ENCODE peak calls at places on chromosomes 16 and 17, in eight cellular contexts. D is spleen; M is colonic mucosa; E is heart left ventricle; R is stomach; H is CD8-positive, alpha-beta T cell; I is PC-3; F is mesendoderm. J is an unnamed sample.
A peak's percentile ranks its signal among the peaks of the same experiment; 100 is the strongest.

GRCh38 chr17:49567104-49567521 is 8.6 kb upstream of the NXPH3 start:
- DNase-seq in D (peak; percentile 70), M (no peak), E (no peak), R (no peak), H (no peak), I (no peak), F (no peak), J (no peak)

GRCh38 chr17:45131616-45132301 is 556 bp downstream of the PLCD3 start:
- DNase-seq in D (peak; percentile 89), M (peak; percentile 71), E (peak; percentile 64), R (peak; percentile 48), H (peak; percentile 30), I (peak; percentile 59), F (peak; percentile 68), J (peak; percentile 75)

GRCh38 chr16:4505356-4506153 is 29.4 kb downstream of the HMOX2 start:
- DNase-seq in D (peak; percentile 94), M (no peak), E (peak; percentile 39), R (peak; percentile 54), H (peak; percentile 68), I (no peak), F (no peak), J (no peak)

GRCh38 chr17:57955183-57955952 is at the start of gene CUEDC1:
- DNase-seq in D (peak; percentile 94), M (peak; percentile 78), E (peak; percentile 89), R (peak; percentile 84), H (peak; percentile 42), I (peak; percentile 74), F (peak; percentile 67), J (peak; percentile 91)

GRCh38 chr17:285751-286422 is 66.7 kb downstream of the RPH3AL start:
- DNase-seq in D (peak; percentile 55), M (no peak), E (peak; percentile 14), R (no peak), H (no peak), I (no peak), F (no peak), J (no peak)

GRCh38 chr16:75379339-75379738 is 54.0 kb downstream of the CFDP1 start:
- DNase-seq in D (no peak), M (no peak), E (no peak), R (no peak), H (no peak), I (no peak), F (no peak), J (no peak)

GRCh38 chr16:12961621-12962020 is 60.2 kb downstream of the SHISA9 start:
- DNase-seq in D (no peak), M (no peak), E (no peak), R (no peak), H (no peak), I (no peak), F (no peak), J (no peak)

GRCh38 chr16:79170565-79171242 is 429.8 kb downstream of the MAF start:
- DNase-seq in D (no peak), M (no peak), E (no peak), R (no peak), H (no peak), I (no peak), F (no peak), J (peak; percentile 39)

GRCh38 chr17:2336215-2337151 is at the start of gene TSR1:
- DNase-seq in D (peak; percentile 98), M (peak; percentile 93), E (peak; percentile 93), R (peak; percentile 92), H (peak; percentile 86), I (peak; percentile 85), F (peak; percentile 96), J (peak; percentile 96)

GRCh38 chr17:79951361-79952264 is 84.1 kb downstream of the TBC1D16 start:
- DNase-seq in D (no peak), M (no peak), E (peak; percentile 47), R (peak; percentile 83), H (no peak), I (no peak), F (peak; percentile 45), J (peak; percentile 90)

GRCh38 chr17:65638221-65638940 is 76.9 kb upstream of the AXIN2 start:
- DNase-seq in D (no peak), M (no peak), E (no peak), R (peak; percentile 57), H (no peak), I (no peak), F (peak; percentile 14), J (peak; percentile 51)

GRCh38 chr16:80518436-80518835 is 22.4 kb upstream of the DYNLRB2 start:
- DNase-seq in D (no peak), M (no peak), E (no peak), R (no peak), H (peak; percentile 1), I (no peak), F (peak; percentile 9), J (no peak)

GRCh38 chr16:47946077-47946476 is 209.7 kb downstream of the ABCC12 start:
- DNase-seq in D (no peak), M (no peak), E (no peak), R (no peak), H (no peak), I (no peak), F (no peak), J (no peak)

GRCh38 chr16:84898447-84898846 is 78.7 kb downstream of the CRISPLD2 start:
- DNase-seq in D (peak; percentile 68), M (no peak), E (no peak), R (no peak), H (no peak), I (peak; percentile 56), F (no peak), J (no peak)

GRCh38 chr17:44906010-44906646 is 6.9 kb upstream of the EFTUD2 start:
- DNase-seq in D (no peak), M (no peak), E (no peak), R (no peak), H (no peak), I (peak; percentile 91), F (peak; percentile 75), J (no peak)

GRCh38 chr16:4535627-4536108 is 2.9 kb downstream of the CDIP1 start:
- DNase-seq in D (no peak), M (no peak), E (no peak), R (no peak), H (no peak), I (no peak), F (no peak), J (no peak)

GRCh38 chr17:39224778-39225307 is 902 bp downstream of the STAC2 start:
- DNase-seq in D (no peak), M (no peak), E (no peak), R (no peak), H (no peak), I (no peak), F (no peak), J (no peak)

GRCh38 chr16:1972490-1972877 is 631 bp downstream of the TBL3 start:
- DNase-seq in D (no peak), M (no peak), E (no peak), R (no peak), H (no peak), I (no peak), F (peak; percentile 47), J (peak; percentile 60)

GRCh38 chr16:66576306-66576705 is 3.0 kb upstream of the CMTM2 start:
- DNase-seq in D (no peak), M (no peak), E (no peak), R (no peak), H (no peak), I (no peak), F (no peak), J (no peak)

GRCh38 chr16:70738083-70738977 is 52.5 kb upstream of the MTSS2 start:
- DNase-seq in D (no peak), M (no peak), E (peak; percentile 78), R (peak; percentile 43), H (no peak), I (peak; percentile 46), F (peak; percentile 80), J (peak; percentile 66)

GRCh38 chr17:76735006-76735405 is 2.1 kb downstream of the SRSF2 start:
- DNase-seq in D (no peak), M (no peak), E (no peak), R (no peak), H (no peak), I (peak; percentile 44), F (no peak), J (no peak)

GRCh38 chr17:40329981-40330794 is 21.2 kb downstream of the RARA start:
- DNase-seq in D (peak; percentile 90), M (no peak), E (peak; percentile 84), R (peak; percentile 76), H (no peak), I (no peak), F (no peak), J (no peak)
- H3K27ac ChIP-seq in D (peak overlapping the region; percentile 52), M (peak overlapping the region; percentile 57), E (no peak overlapping the region), R (peak overlapping the region; percentile 84), H (no peak overlapping the region), I (no peak overlapping the region), F (no peak overlapping the region), J (no peak overlapping the region)

DNA sequence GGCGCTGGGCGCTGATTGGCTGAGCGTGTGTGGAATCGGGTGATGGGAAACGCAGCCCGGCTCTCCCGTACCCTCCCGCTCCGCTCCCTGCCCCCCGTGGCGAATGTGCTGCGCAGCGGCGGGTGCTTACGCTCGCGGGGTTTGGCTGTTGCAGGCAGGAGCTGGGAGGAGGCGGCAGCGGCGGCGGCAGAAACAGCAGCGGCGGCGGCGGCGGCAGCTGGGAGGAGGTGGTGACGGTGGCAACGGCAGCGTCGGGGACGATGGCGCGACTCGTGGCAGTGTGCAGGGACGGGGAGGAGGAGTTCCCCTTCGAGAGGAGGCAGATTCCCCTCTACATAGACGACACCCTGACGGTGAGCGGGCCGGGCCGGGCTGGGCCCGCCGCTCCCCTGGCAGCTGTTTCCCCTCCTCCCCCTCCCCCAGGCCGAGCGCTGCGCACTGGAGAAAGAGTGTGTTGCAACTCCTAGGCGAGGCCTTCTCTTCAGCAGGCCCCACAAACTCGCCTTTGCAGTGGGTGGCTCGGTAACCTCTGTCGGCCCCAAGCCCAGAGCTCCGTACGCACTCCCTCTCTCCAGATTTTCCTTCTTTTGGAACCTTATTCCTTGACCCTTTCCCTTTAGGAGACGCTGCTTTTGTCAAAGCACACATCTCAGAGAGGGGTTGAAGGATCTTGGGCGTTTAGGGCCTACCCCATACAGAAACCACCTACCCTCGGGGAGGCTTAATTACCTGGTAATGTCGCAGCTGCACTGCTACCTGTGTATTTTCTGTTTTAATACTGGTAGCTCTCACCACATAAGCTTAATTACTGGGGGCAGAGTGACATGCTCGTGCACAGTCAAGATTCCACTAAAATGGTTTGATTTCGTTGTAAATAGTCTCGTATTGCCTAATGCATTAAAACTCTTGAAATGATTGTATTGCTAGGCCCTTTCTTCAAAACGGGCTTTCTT is 1.0 kb downstream of the GGNBP2 start:
- DNase-seq in D (peak; percentile 99), M (peak; percentile 97), E (peak; percentile 96), R (peak; percentile 97), H (peak; percentile 92), I (peak; percentile 93), F (peak; percentile 98), J (peak; percentile 99)
- H3K4me3 ChIP-seq in D (peak overlapping the region; percentile 94), M (peak overlapping the region; percentile 95), E (peak overlapping the region; percentile 98), R (peak overlapping the region; percentile 70), H (peak overlapping the region; percentile 66), I (peak overlapping the region; percentile 99), F (peak overlapping the region; percentile 97), J (peak overlapping the region; percentile 82)

GRCh38 chr16:53059672-53060071 is 4.9 kb downstream of the CHD9 start:
- DNase-seq in D (no peak), M (no peak), E (no peak), R (no peak), H (no peak), I (no peak), F (no peak), J (no peak)
- H3K27ac ChIP-seq in D (no peak overlapping the region), M (no peak overlapping the region), E (no peak overlapping the region), R (no peak overlapping the region), H (no peak overlapping the region), I (no peak overlapping the region), F (no peak overlapping the region), J (peak overlapping the region; percentile 61)

GRCh38 chr17:81276781-81277180 is 18.3 kb downstream of the SLC38A10 start:
- DNase-seq in D (no peak), M (no peak), E (no peak), R (no peak), H (no peak), I (no peak), F (no peak), J (no peak)
- H3K4me3 ChIP-seq in D (no peak overlapping the region), M (no peak overlapping the region), E (no peak overlapping the region), R (no peak overlapping the region), H (no peak overlapping the region), I (no peak overlapping the region), F (no peak overlapping the region), J (no peak overlapping the region)

J was measured in hepatocyte.